ENCODE peak calls at places on chromosomes 7 and 10, in eight cellular contexts. I is CD8-positive, alpha-beta T cell; H is cardiac muscle cell; C is aorta; X is tibial artery; A is effector memory CD4-positive, alpha-beta T cell; D is SK-N-SH; U is CD8-positive, alpha-beta memory T cell. L is an unnamed sample. For H3K4me1 and H3K9me3, the result is how much of the 10 kb centered on the place peaks cover.

GRCh38 chr7:120856621-120857352 is 1.2 kb downstream of the TSPAN12 start:
- DNase-seq in C (peak), H (peak), A (no peak), I (no peak), D (peak), U (no peak), X (no peak), L (no peak)

GRCh38 chr7:28937103-28937502 is 21.0 kb downstream of the TRIL start:
- DNase-seq in H (no peak), X (no peak), C (no peak), D (no peak), U (no peak), I (no peak), A (no peak), L (no peak)

GRCh38 chr10:93065675-93066543 is 5.3 kb downstream of the CYP26C1 start:
- DNase-seq in X (no peak), I (no peak), C (no peak), A (no peak), H (no peak), D (peak), U (no peak), L (no peak)

GRCh38 chr7:8443871-8444756 is 10.7 kb downstream of the NXPH1 start:
- DNase-seq in C (no peak), I (no peak), H (no peak), D (no peak), A (no peak), X (no peak), U (no peak), L (no peak)

GRCh38 chr7:101363734-101364374 is 1.2 kb downstream of the COL26A1 start:
- DNase-seq in U (peak), A (peak), X (peak), H (peak), C (peak), D (peak), I (peak), L (no peak)

GRCh38 chr7:100210803-100211202 is 8.9 kb upstream of the PVRIG start:
- DNase-seq in X (no peak), U (no peak), A (no peak), I (no peak), D (no peak), H (no peak), C (no peak), L (no peak)

GRCh38 chr10:30847199-30847598 is 184.5 kb downstream of the ZNF438 start:
- DNase-seq in D (no peak), C (no peak), H (no peak), X (no peak), I (no peak), U (no peak), A (no peak), L (no peak)

GRCh38 chr10:32139223-32140073 is 83.2 kb upstream of the KIF5B start:
- DNase-seq in I (peak), A (no peak), U (no peak), H (peak), C (peak), D (peak), X (peak), L (no peak)

GRCh38 chr7:99631311-99632109 is 14.8 kb downstream of the ZSCAN25 start:
- DNase-seq in U (no peak), H (peak), A (no peak), I (no peak), C (no peak), D (no peak), X (no peak), L (no peak)

GRCh38 chr7:73519867-73520672 is 2.0 kb downstream of the BAZ1B start:
- DNase-seq in U (no peak), X (peak), A (no peak), H (no peak), C (no peak), I (no peak), D (no peak), L (no peak)

GRCh38 chr7:101166909-101167644 is 1.7 kb upstream of the VGF start:
- DNase-seq in A (no peak), U (no peak), X (no peak), D (peak), I (no peak), H (no peak), C (no peak), L (no peak)

GRCh38 chr10:71564221-71564820 is 155.3 kb downstream of the C10orf105 start:
- DNase-seq in H (no peak), U (no peak), D (no peak), A (no peak), X (no peak), C (no peak), I (no peak), L (no peak)

DNA sequence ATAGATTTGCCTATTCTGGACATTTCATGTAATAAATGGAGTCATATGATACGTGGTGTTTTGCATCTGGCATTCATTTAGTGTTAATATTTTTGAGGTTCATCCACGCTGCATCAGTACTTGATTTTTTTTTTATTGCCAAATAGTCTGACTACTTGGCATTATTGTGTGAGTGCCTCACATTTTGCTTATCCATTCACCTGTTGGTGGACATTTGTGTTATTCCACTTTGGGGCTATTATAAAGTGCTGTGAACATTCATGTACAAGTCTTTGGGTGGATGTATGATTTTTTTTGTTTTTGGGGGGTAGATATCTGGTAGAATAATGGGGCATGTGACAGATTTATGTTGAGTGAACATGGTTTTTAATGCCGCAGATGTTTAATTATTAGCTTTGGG is 19.7 kb downstream of the CUL1 start:
- DNase-seq in C (no peak), I (no peak), X (no peak), D (no peak), H (no peak), U (no peak), A (no peak), L (no peak)
- H3K4me1 ChIP-seq in C (under half), I (half or more), X (under half), D (under half), H (under half), U (half or more), A (under half), L (half or more)

DNA sequence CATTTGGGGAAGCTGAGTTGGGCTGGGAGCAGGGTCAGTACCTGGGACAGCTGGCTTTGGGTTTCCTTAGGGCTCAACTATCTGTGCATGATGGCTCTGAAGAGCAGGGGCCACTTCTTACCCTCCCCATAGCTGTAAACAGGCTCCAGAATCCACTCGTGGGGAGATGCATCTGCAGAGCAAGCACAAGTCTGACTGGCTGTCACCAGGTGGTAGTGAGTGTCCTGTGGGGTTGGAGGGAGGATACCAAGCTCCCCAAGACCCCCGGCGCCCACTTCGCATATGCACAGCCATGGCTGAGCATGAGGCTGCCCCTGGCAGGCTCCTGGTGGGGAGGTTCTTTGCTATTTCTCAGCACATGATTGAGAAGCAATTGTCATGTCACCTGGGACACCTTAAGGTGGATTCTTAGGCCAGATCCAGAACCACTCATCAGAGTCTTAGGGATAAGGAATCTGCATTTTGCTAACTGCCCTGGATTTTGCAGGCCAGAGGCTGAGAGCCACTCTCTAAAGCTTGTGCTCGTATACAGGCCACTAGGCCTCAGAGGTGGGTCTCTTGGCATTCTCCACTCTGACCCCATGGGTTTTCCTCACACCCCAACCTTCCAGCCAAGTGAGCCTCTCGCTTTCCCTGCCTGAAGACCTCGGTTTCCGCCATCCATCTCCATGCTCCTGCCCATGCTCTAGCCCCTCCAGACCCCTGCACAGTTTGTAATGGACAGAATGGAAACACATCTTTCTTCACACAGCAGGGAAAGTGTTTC is 53.7 kb downstream of the ADCY1 start:
- DNase-seq in I (no peak), X (no peak), C (no peak), H (no peak), U (no peak), A (no peak), D (no peak), L (peak)
- H3K9me3 ChIP-seq in I (under half), X (under half), C (under half), H (under half), U (under half), A (under half), D (under half), L (under half)

DNA sequence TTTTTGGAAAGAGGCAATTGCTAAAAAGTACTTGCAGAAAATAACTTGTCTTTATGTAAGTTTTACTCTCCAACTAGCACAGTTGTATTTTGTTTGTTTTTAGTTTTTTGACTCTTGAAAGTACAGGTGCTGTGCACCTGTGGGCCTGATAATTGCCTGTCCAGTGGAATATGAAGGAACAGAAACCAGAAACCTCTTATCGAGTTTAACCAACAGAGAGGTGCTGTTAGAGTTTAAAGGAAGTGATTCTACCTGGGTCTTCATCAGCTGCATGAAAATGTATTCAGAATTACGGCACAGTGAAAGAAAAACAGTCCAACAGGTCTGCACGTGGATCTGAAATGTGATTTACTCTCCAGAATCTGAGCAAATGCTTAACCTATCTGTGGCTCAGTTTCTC is 326.6 kb upstream of the POM121L12 start:
- DNase-seq in C (no peak), U (no peak), I (no peak), X (no peak), A (no peak), H (no peak), D (no peak), L (no peak)
- H3K4me1 ChIP-seq in C (under half), U (under half), I (under half), X (under half), A (under half), H (under half), D (under half), L (under half)

GRCh38 chr7:57210212-57210611 is 78.0 kb upstream of the ZNF479 start:
- DNase-seq in I (no peak), C (no peak), U (no peak), A (no peak), X (peak), H (no peak), D (no peak), L (no peak)

GRCh38 chr7:57210871-57211270 is 78.6 kb upstream of the ZNF479 start:
- DNase-seq in H (no peak), C (no peak), A (no peak), X (no peak), I (no peak), U (no peak), D (no peak), L (no peak)

GRCh38 chr7:57215423-57215822 is 83.2 kb upstream of the ZNF479 start:
- DNase-seq in D (no peak), H (no peak), I (no peak), X (peak), U (no peak), C (no peak), A (no peak), L (no peak)

GRCh38 chr7:57207836-57208235 is 75.6 kb upstream of the ZNF479 start:
- DNase-seq in H (no peak), X (peak), A (no peak), C (no peak), U (no peak), D (no peak), I (no peak), L (no peak)

DNA sequence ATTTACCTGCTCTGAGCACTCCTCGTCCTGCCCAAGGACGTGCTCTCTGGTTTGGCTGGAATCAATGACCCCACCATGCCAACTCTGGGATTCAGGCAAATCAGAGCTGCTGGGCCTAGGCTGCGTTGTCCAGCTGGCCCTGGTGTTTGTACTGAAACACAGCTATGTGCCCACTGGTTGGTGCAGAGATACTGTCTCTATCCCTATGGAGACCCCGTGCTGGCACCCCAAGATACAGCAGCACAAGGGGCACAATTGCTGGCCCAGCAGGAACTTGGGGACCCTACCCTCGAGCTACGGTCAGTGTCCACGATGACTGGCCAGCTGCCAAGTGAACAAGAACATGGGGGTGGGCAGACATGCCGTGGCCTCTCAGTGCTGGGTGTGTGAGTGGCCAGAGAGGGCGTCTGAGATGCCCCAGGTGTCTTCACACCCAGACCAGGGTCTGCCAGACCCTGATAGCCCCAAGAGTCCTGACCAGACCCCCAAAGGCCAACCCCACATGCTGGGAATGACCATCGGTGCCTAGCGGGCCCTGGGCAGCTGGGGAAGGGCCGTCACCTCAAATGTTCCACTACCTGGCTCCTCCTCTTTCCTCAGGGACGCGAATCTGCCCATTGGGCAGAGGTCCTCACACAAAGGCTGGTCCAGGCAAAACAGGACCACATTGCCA is 79.3 kb upstream of the ZNF479 start:
- DNase-seq in A (no peak), I (no peak), X (peak), H (no peak), C (no peak), U (no peak), D (no peak), L (no peak)
- H3K9me3 ChIP-seq in A (under half), I (under half), X (under half), H (under half), C (under half), U (under half), D (under half), L (under half)

DNA sequence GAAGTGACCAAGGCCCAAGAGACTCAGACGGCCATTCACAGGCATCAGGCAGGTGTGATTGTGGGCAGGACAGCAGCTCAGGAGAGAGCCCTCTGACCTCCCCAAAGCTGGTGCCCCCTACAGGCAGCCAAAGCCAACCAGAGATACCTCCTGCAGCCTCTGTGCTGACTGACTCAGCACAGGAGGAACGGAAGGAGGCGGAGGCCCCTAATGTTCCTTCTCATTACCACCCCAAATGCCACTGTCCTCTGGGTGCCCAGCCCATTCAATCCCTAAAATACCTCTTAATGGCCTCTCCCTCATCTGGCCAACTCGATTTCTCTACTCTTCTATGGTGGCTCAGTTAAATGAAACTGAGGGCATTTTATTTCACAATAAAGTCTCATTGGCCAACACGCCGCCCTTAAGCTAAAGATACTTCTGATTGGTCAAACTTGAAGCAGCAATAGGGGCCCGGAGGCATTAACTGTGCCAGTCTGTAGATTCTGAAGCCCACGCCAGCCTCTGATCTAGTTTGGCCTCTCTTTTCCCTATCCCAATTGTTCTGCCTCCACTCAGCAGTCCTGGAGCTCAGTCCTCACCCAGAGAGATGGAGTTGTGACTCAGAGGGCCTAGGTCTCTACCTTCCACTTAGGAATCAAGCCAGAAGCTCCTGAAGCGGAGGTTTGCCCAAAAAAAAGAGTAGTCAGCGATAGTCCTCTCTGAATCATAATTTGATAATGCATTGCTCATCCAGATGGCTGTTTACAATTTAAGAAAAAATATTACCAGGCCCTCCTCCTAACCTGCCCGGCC is 1.2 kb downstream of the CYREN start:
- DNase-seq in C (peak), X (peak), D (peak), I (peak), H (peak), A (peak), U (peak), L (no peak)
- H3K4me1 ChIP-seq in C (under half), X (under half), D (under half), I (under half), H (under half), A (under half), U (under half), L (under half)

GRCh38 chr10:44920252-44920651 is 9.1 kb downstream of the TMEM72 start:
- DNase-seq in D (no peak), C (no peak), X (peak), I (no peak), A (no peak), U (no peak), H (no peak), L (no peak)
- H3K9me3 ChIP-seq in D (under half), C (under half), X (under half), I (under half), A (under half), U (under half), H (under half), L (under half)

DNA sequence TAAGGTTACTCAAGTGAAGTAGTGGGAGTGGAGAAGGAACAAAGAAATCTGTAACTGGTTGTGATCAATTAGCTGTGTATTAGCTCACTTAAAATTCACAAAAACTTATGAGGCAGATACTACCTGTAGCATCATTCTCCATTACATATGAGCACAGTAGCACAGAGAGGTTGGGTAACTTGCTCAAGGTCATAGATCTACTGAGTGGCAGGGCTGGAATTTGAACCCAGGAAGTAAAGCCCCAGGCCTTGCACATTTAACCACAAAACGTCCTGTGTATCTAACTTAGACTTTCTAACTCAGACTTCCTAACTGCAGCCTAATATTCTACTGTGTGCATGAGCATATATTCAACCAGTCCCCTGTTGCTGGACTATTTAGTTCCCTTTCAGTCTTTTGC is 5.6 kb upstream of the SLF2 start:
- DNase-seq in H (no peak), U (no peak), A (no peak), X (no peak), I (no peak), C (no peak), D (no peak), L (no peak)
- H3K4me1 ChIP-seq in H (under half), U (under half), A (under half), X (under half), I (under half), C (under half), D (under half), L (under half)

GRCh38 chr7:153457796-153458195 is 594.4 kb upstream of the DPP6 start:
- DNase-seq in H (no peak), C (no peak), U (no peak), A (no peak), I (no peak), D (no peak), X (no peak), L (no peak)

GRCh38 chr7:153452661-153453060 is 599.5 kb upstream of the DPP6 start:
- DNase-seq in I (no peak), C (no peak), U (no peak), D (no peak), H (no peak), A (no peak), X (no peak), L (no peak)

GRCh38 chr7:153454283-153454682 is 597.9 kb upstream of the DPP6 start:
- DNase-seq in I (no peak), X (no peak), A (no peak), U (no peak), C (no peak), H (no peak), D (no peak), L (no peak)
- H3K9me3 ChIP-seq in I (under half), X (under half), A (under half), U (under half), C (under half), H (under half), D (under half), L (under half)

DNA sequence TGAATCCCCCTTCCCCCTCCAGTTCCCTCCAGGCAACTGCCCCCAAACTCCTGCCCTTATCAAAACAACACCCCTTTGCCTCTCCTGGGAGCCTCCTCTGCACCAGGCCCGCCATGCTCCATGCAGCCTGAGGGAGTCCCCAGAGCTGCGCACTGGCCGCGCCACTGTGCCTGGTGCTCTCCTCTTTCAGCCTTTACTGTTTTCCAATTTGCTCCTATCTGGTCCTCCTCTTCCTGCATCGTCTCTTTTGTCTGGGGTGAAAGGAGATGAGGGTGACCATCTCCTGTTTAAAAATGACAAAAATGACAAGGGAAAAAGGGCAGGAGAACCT is 165.8 kb upstream of the ADCY1 start:
- DNase-seq in H (no peak), A (no peak), C (no peak), U (no peak), D (no peak), I (no peak), X (no peak), L (no peak)
- H3K4me1 ChIP-seq in H (under half), A (under half), C (under half), U (under half), D (under half), I (under half), X (under half), L (under half)

DNA sequence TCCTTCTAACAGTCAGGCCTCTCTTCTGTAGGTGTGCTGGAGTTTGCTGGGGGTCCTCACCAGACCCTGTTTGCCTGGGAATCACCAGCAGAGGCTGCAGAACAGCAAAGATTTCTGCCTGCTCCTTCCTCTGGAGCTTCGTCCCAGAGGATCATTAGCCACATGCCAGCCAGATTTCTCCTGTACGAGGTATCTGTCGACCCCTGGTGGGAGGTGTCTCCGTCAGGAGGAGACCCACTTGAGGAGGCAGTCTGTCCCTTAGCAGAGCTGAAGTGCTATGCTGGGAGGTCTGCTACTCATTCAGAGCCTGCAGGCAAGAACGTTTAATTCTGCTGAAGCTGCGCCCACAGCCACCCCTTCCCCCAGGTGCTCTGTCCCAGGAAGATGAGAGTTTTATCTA is 611.1 kb upstream of the COBL start:
- DNase-seq in X (no peak), I (no peak), C (no peak), D (no peak), U (no peak), H (no peak), A (no peak), L (no peak)
- H3K9me3 ChIP-seq in X (under half), I (under half), C (under half), D (under half), U (under half), H (under half), A (under half), L (under half)